ENCODE peak calls at places on chromosomes 12 and 14, in nine cellular contexts. One of them, this sample, is unnamed.

GRCh38 chr12:7374423-7375144 is 69.4 kb downstream of the CD163L1 start:
- DNase-seq in K562: peak
- DNase-seq in kidney: peak
- DNase-seq in mucosa of descending colon: no peak
- DNase-seq in T-helper 2 cell: peak
- DNase-seq in progenitor cell of endocrine pancreas: no peak
- DNase-seq in HL-60: no peak
- DNase-seq in activated naive CD8-positive, alpha-beta T cell treated with anti-CD3 and anti-CD28 coated beads, Interleukin-2, amount 50 U/mL, for 24 hours: peak
- DNase-seq in CD4-positive, CD25-positive, alpha-beta regulatory T cell: no peak
- DNase-seq in this sample: peak

GRCh38 chr14:68521557-68521901 is 271.3 kb downstream of the ZFP36L1 start:
- DNase-seq in mucosa of descending colon: no peak
- DNase-seq in progenitor cell of endocrine pancreas: no peak
- DNase-seq in K562: no peak
- DNase-seq in HL-60: no peak
- DNase-seq in activated naive CD8-positive, alpha-beta T cell treated with anti-CD3 and anti-CD28 coated beads, Interleukin-2, amount 50 U/mL, for 24 hours: no peak
- DNase-seq in T-helper 2 cell: no peak
- DNase-seq in kidney: no peak
- DNase-seq in CD4-positive, CD25-positive, alpha-beta regulatory T cell: no peak
- DNase-seq in this sample: no peak

GRCh38 chr12:99201906-99202645 is 445.5 kb upstream of the GARIN6 start:
- DNase-seq in K562: no peak
- DNase-seq in activated naive CD8-positive, alpha-beta T cell treated with anti-CD3 and anti-CD28 coated beads, Interleukin-2, amount 50 U/mL, for 24 hours: no peak
- DNase-seq in progenitor cell of endocrine pancreas: no peak
- DNase-seq in HL-60: no peak
- DNase-seq in T-helper 2 cell: no peak
- DNase-seq in CD4-positive, CD25-positive, alpha-beta regulatory T cell: no peak
- DNase-seq in mucosa of descending colon: no peak
- DNase-seq in kidney: no peak
- DNase-seq in this sample: no peak

GRCh38 chr12:68483592-68484373 is 126.9 kb upstream of the RAP1B start:
- DNase-seq in HL-60: no peak
- DNase-seq in kidney: no peak
- DNase-seq in progenitor cell of endocrine pancreas: no peak
- DNase-seq in activated naive CD8-positive, alpha-beta T cell treated with anti-CD3 and anti-CD28 coated beads, Interleukin-2, amount 50 U/mL, for 24 hours: no peak
- DNase-seq in T-helper 2 cell: peak
- DNase-seq in mucosa of descending colon: no peak
- DNase-seq in CD4-positive, CD25-positive, alpha-beta regulatory T cell: no peak
- DNase-seq in K562: no peak
- DNase-seq in this sample: no peak

GRCh38 chr14:102690509-102691286 is 86.6 kb upstream of the TRAF3 start:
- DNase-seq in HL-60: no peak
- DNase-seq in activated naive CD8-positive, alpha-beta T cell treated with anti-CD3 and anti-CD28 coated beads, Interleukin-2, amount 50 U/mL, for 24 hours: no peak
- DNase-seq in T-helper 2 cell: no peak
- DNase-seq in kidney: no peak
- DNase-seq in progenitor cell of endocrine pancreas: no peak
- DNase-seq in CD4-positive, CD25-positive, alpha-beta regulatory T cell: no peak
- DNase-seq in K562: no peak
- DNase-seq in mucosa of descending colon: no peak
- DNase-seq in this sample: no peak

GRCh38 chr14:23115492-23115850 is 3.6 kb downstream of the CEBPE start:
- DNase-seq in activated naive CD8-positive, alpha-beta T cell treated with anti-CD3 and anti-CD28 coated beads, Interleukin-2, amount 50 U/mL, for 24 hours: no peak
- DNase-seq in CD4-positive, CD25-positive, alpha-beta regulatory T cell: no peak
- DNase-seq in K562: no peak
- DNase-seq in kidney: peak
- DNase-seq in HL-60: no peak
- DNase-seq in progenitor cell of endocrine pancreas: no peak
- DNase-seq in mucosa of descending colon: no peak
- DNase-seq in T-helper 2 cell: no peak
- DNase-seq in this sample: no peak

GRCh38 chr12:20946732-20947131 is 136.2 kb downstream of the SLCO1B3 start:
- DNase-seq in mucosa of descending colon: no peak
- DNase-seq in T-helper 2 cell: peak
- DNase-seq in activated naive CD8-positive, alpha-beta T cell treated with anti-CD3 and anti-CD28 coated beads, Interleukin-2, amount 50 U/mL, for 24 hours: peak
- DNase-seq in kidney: no peak
- DNase-seq in CD4-positive, CD25-positive, alpha-beta regulatory T cell: no peak
- DNase-seq in HL-60: no peak
- DNase-seq in progenitor cell of endocrine pancreas: no peak
- DNase-seq in K562: peak
- DNase-seq in this sample: no peak

GRCh38 chr12:124665516-124665915 is 98.1 kb upstream of the NCOR2 start:
- DNase-seq in K562: no peak
- DNase-seq in T-helper 2 cell: no peak
- DNase-seq in mucosa of descending colon: no peak
- DNase-seq in CD4-positive, CD25-positive, alpha-beta regulatory T cell: no peak
- DNase-seq in kidney: peak
- DNase-seq in progenitor cell of endocrine pancreas: no peak
- DNase-seq in HL-60: no peak
- DNase-seq in activated naive CD8-positive, alpha-beta T cell treated with anti-CD3 and anti-CD28 coated beads, Interleukin-2, amount 50 U/mL, for 24 hours: no peak
- DNase-seq in this sample: peak

GRCh38 chr14:43651185-43651787 is 855.8 kb downstream of the FSCB start:
- DNase-seq in activated naive CD8-positive, alpha-beta T cell treated with anti-CD3 and anti-CD28 coated beads, Interleukin-2, amount 50 U/mL, for 24 hours: no peak
- DNase-seq in mucosa of descending colon: no peak
- DNase-seq in kidney: no peak
- DNase-seq in K562: no peak
- DNase-seq in CD4-positive, CD25-positive, alpha-beta regulatory T cell: no peak
- DNase-seq in T-helper 2 cell: no peak
- DNase-seq in HL-60: no peak
- DNase-seq in progenitor cell of endocrine pancreas: no peak
- DNase-seq in this sample: no peak

GRCh38 chr12:46253544-46254162 is 15.2 kb downstream of the SLC38A1 start:
- DNase-seq in K562: no peak
- DNase-seq in mucosa of descending colon: no peak
- DNase-seq in T-helper 2 cell: no peak
- DNase-seq in kidney: no peak
- DNase-seq in progenitor cell of endocrine pancreas: no peak
- DNase-seq in activated naive CD8-positive, alpha-beta T cell treated with anti-CD3 and anti-CD28 coated beads, Interleukin-2, amount 50 U/mL, for 24 hours: no peak
- DNase-seq in HL-60: no peak
- DNase-seq in CD4-positive, CD25-positive, alpha-beta regulatory T cell: no peak
- DNase-seq in this sample: no peak

GRCh38 chr12:121908702-121909101 is 9.7 kb upstream of the CFAP251 start:
- DNase-seq in T-helper 2 cell: no peak
- DNase-seq in CD4-positive, CD25-positive, alpha-beta regulatory T cell: no peak
- DNase-seq in K562: no peak
- DNase-seq in activated naive CD8-positive, alpha-beta T cell treated with anti-CD3 and anti-CD28 coated beads, Interleukin-2, amount 50 U/mL, for 24 hours: no peak
- DNase-seq in HL-60: no peak
- DNase-seq in mucosa of descending colon: no peak
- DNase-seq in kidney: no peak
- DNase-seq in progenitor cell of endocrine pancreas: no peak
- DNase-seq in this sample: no peak

GRCh38 chr14:58152569-58152857 is 500 bp upstream of the ARMH4 start:
- DNase-seq in progenitor cell of endocrine pancreas: no peak
- DNase-seq in mucosa of descending colon: no peak
- DNase-seq in CD4-positive, CD25-positive, alpha-beta regulatory T cell: no peak
- DNase-seq in kidney: no peak
- DNase-seq in K562: no peak
- DNase-seq in activated naive CD8-positive, alpha-beta T cell treated with anti-CD3 and anti-CD28 coated beads, Interleukin-2, amount 50 U/mL, for 24 hours: no peak
- DNase-seq in HL-60: no peak
- DNase-seq in T-helper 2 cell: no peak
- DNase-seq in this sample: no peak

GRCh38 chr14:20873370-20874177 is 17.6 kb upstream of the RNASE3 start:
- DNase-seq in kidney: peak
- DNase-seq in T-helper 2 cell: peak
- DNase-seq in K562: peak
- DNase-seq in activated naive CD8-positive, alpha-beta T cell treated with anti-CD3 and anti-CD28 coated beads, Interleukin-2, amount 50 U/mL, for 24 hours: peak
- DNase-seq in CD4-positive, CD25-positive, alpha-beta regulatory T cell: peak
- DNase-seq in progenitor cell of endocrine pancreas: peak
- DNase-seq in mucosa of descending colon: peak
- DNase-seq in HL-60: peak
- DNase-seq in this sample: peak

GRCh38 chr12:113369391-113369790 is 11.0 kb downstream of the PLBD2 start:
- DNase-seq in HL-60: no peak
- DNase-seq in activated naive CD8-positive, alpha-beta T cell treated with anti-CD3 and anti-CD28 coated beads, Interleukin-2, amount 50 U/mL, for 24 hours: no peak
- DNase-seq in kidney: no peak
- DNase-seq in T-helper 2 cell: no peak
- DNase-seq in mucosa of descending colon: no peak
- DNase-seq in progenitor cell of endocrine pancreas: no peak
- DNase-seq in K562: no peak
- DNase-seq in CD4-positive, CD25-positive, alpha-beta regulatory T cell: no peak
- DNase-seq in this sample: no peak

GRCh38 chr12:132014092-132014914 is 64.6 kb downstream of the EP400 start:
- DNase-seq in kidney: peak
- DNase-seq in HL-60: no peak
- DNase-seq in T-helper 2 cell: no peak
- DNase-seq in CD4-positive, CD25-positive, alpha-beta regulatory T cell: no peak
- DNase-seq in progenitor cell of endocrine pancreas: no peak
- DNase-seq in K562: no peak
- DNase-seq in mucosa of descending colon: no peak
- DNase-seq in activated naive CD8-positive, alpha-beta T cell treated with anti-CD3 and anti-CD28 coated beads, Interleukin-2, amount 50 U/mL, for 24 hours: no peak
- DNase-seq in this sample: no peak

This sample was measured in renal cortical epithelial cell.